ENCODE peak calls at places on chromosome 22, in four cellular contexts. Y is left cardiac atrium, E is lower leg skin, M is anterior cingulate cortex. N is an unnamed sample.

GRCh38 chr22:46737976-46738641 is at the start of gene CERK:
- DNase-seq in M (peak), Y (peak), E (peak), N (no peak)

GRCh38 chr22:30390974-30391691 is 3.9 kb upstream of the RNF215 start:
- DNase-seq in E (no peak), Y (peak), M (peak), N (peak)

GRCh38 chr22:38144025-38144405 is 33.5 kb upstream of the BAIAP2L2 start:
- DNase-seq in E (no peak), Y (no peak), M (no peak), N (no peak)

GRCh38 chr22:47453049-47453448 is 690.6 kb downstream of the TBC1D22A start:
- DNase-seq in Y (no peak), E (no peak), M (no peak), N (no peak)

GRCh38 chr22:42770941-42771647 is 50.4 kb upstream of the A4GALT start:
- DNase-seq in E (no peak), Y (no peak), M (no peak), N (no peak)

GRCh38 chr22:47237890-47238480 is 475.5 kb downstream of the TBC1D22A start:
- DNase-seq in Y (no peak), E (peak), M (no peak), N (no peak)

GRCh38 chr22:46483353-46483752 is 54.1 kb downstream of the CELSR1 start:
- DNase-seq in M (no peak), Y (no peak), E (no peak), N (no peak)

GRCh38 chr22:50507421-50507990 is at the start of gene LMF2:
- DNase-seq in E (peak), Y (peak), M (peak), N (no peak)

GRCh38 chr22:20422271-20422958 is 15.2 kb downstream of the SCARF2 start:
- DNase-seq in Y (peak), E (no peak), M (no peak), N (no peak)

GRCh38 chr22:38707346-38707745 is 1.6 kb downstream of the GTPBP1 start:
- DNase-seq in E (no peak), M (no peak), Y (no peak), N (no peak)

GRCh38 chr22:38327805-38328204 is 10.6 kb upstream of the CSNK1E start:
- DNase-seq in E (no peak), Y (no peak), M (no peak), N (no peak)

GRCh38 chr22:17796695-17797094 is 22.4 kb upstream of the BID start:
- DNase-seq in E (no peak), M (no peak), Y (no peak), N (no peak)

GRCh38 chr22:40030026-40030756 is 35.4 kb downstream of the FAM83F start:
- DNase-seq in E (peak), Y (no peak), M (no peak), N (no peak)

GRCh38 chr22:41915783-41916493 is 1.1 kb upstream of the SHISA8 start:
- DNase-seq in Y (no peak), E (no peak), M (no peak), N (no peak)

GRCh38 chr22:48715511-48715910 is 1112.2 kb downstream of the BRD1 start:
- DNase-seq in Y (no peak), M (no peak), E (no peak), N (no peak)

GRCh38 chr22:24059121-24059520 is 48.0 kb downstream of the CABIN1 start:
- DNase-seq in E (no peak), Y (no peak), M (no peak), N (no peak)

GRCh38 chr22:19903031-19903430 is 38.5 kb upstream of the COMT start:
- DNase-seq in Y (no peak), M (no peak), E (no peak), N (no peak)

GRCh38 chr22:31448382-31448781 is 41.3 kb downstream of the EIF4ENIF1 start:
- DNase-seq in E (no peak), Y (no peak), M (no peak), N (no peak)

GRCh38 chr22:38135133-38135706 is 24.7 kb upstream of the BAIAP2L2 start:
- DNase-seq in Y (no peak), E (peak), M (no peak), N (no peak)

GRCh38 chr22:36366291-36366708 is 21.5 kb downstream of the MYH9 start:
- DNase-seq in Y (no peak), M (no peak), E (no peak), N (no peak)

GRCh38 chr22:22372063-22372462 is 127.5 kb downstream of the VPREB1 start:
- DNase-seq in Y (no peak), M (no peak), E (no peak), N (no peak)

GRCh38 chr22:39026509-39027150 is 5.7 kb downstream of the APOBEC3D start:
- DNase-seq in M (no peak), E (no peak), Y (no peak), N (no peak)

GRCh38 chr22:23553438-23553837 is 26.7 kb downstream of the IGLL1 start:
- DNase-seq in M (no peak), Y (no peak), E (peak), N (no peak)

GRCh38 chr22:37544955-37545702 is 15.2 kb upstream of the CDC42EP1 start:
- DNase-seq in Y (peak), M (no peak), E (peak), N (no peak)

GRCh38 chr22:45928726-45929359 is 48.1 kb downstream of the WNT7B start:
- DNase-seq in E (no peak), Y (no peak), M (no peak), N (no peak)

GRCh38 chr22:22556995-22557925 is 1.8 kb downstream of the PRAME start:
- DNase-seq in E (no peak), Y (no peak), M (no peak), N (no peak)

GRCh38 chr22:24566899-24567511 is 11.2 kb downstream of the SNRPD3 start:
- DNase-seq in E (no peak), M (no peak), Y (no peak), N (no peak)

GRCh38 chr22:36010090-36010489 is 18.5 kb downstream of the RBFOX2 start:
- DNase-seq in M (no peak), E (no peak), Y (peak), N (no peak)

GRCh38 chr22:25495286-25495685 is 69.2 kb upstream of the GRK3 start:
- DNase-seq in M (no peak), E (no peak), Y (no peak), N (no peak)

GRCh38 chr22:42174062-42174461 is 43.5 kb upstream of the CYP2D6 start:
- DNase-seq in M (no peak), Y (no peak), E (no peak), N (no peak)

GRCh38 chr22:39292561-39293074 is 26.8 kb downstream of the RPL3 start:
- DNase-seq in M (peak), Y (peak), E (peak), N (peak)

N was measured in substantia nigra.